ENCODE peak calls at places on chromosomes 6 and 20, in four cellular contexts. T is A549, X is ovary, J is K562. A is an unnamed sample.

GRCh38 chr6:13113956-13114593 is 214.3 kb downstream of the TBC1D7 start:
- DNase-seq in J (no peak), T (no peak), X (no peak), A (no peak)

GRCh38 chr6:161434921-161435411 is 161.1 kb upstream of the AGPAT4 start:
- DNase-seq in T (peak), J (no peak), X (no peak), A (no peak)

GRCh38 chr6:89242574-89243330 is 25.6 kb upstream of the GABRR1 start:
- DNase-seq in T (peak), X (no peak), J (no peak), A (no peak)

GRCh38 chr6:30518505-30518850 is 29.2 kb downstream of the HLA-E start:
- DNase-seq in X (no peak), T (no peak), J (no peak), A (no peak)

GRCh38 chr20:50924261-50924660 is 7.0 kb downstream of the ADNP start:
- DNase-seq in J (no peak), T (no peak), X (no peak), A (no peak)

GRCh38 chr6:139520321-139520768 is 145.9 kb upstream of the CITED2 start:
- DNase-seq in T (no peak), J (no peak), X (no peak), A (no peak)

GRCh38 chr6:44512868-44513641 is 125.5 kb downstream of the CDC5L start:
- DNase-seq in X (no peak), J (no peak), T (no peak), A (no peak)

GRCh38 chr20:24376523-24377085 is 92.8 kb upstream of the SYNDIG1 start:
- DNase-seq in J (no peak), T (peak), X (no peak), A (no peak)

GRCh38 chr6:25485820-25486559 is 166.0 kb upstream of the SCGN start:
- DNase-seq in X (no peak), J (no peak), T (no peak), A (peak)

GRCh38 chr6:159978291-159979135 is 9.6 kb downstream of the IGF2R start:
- DNase-seq in J (no peak), T (no peak), X (no peak), A (no peak)

GRCh38 chr20:63182946-63183415 is 33.0 kb downstream of the YTHDF1 start:
- DNase-seq in J (no peak), T (no peak), X (no peak), A (no peak)

GRCh38 chr20:13794667-13795066 is 9.8 kb downstream of the NDUFAF5 start:
- DNase-seq in J (no peak), X (no peak), T (no peak), A (no peak)

GRCh38 chr6:71349395-71349794 is 60.8 kb downstream of the OGFRL1 start:
- DNase-seq in X (no peak), J (peak), T (peak), A (no peak)

GRCh38 chr20:42531675-42531985 is 658.1 kb downstream of the PTPRT start:
- DNase-seq in T (no peak), J (no peak), X (no peak), A (no peak)

GRCh38 chr6:32669240-32669639 is 2.8 kb upstream of the HLA-DQB1 start:
- DNase-seq in X (no peak), T (no peak), J (no peak), A (no peak)
- TF ChIP-seq CTCF in X (no peak), T (no peak), J (no peak), A (no peak)

GRCh38 chr6:33788694-33789549 is at the start of gene LEMD2:
- DNase-seq in X (peak), J (peak), T (peak), A (peak)
- TF ChIP-seq EP300 in X (no peak), J (peak), T (no peak), A (no peak)

GRCh38 chr20:58691773-58692578 is 624 bp upstream of the NPEPL1 start:
- DNase-seq in J (peak), X (peak), T (no peak), A (peak)

GRCh38 chr20:58691405-58691772 is 1.2 kb upstream of the NPEPL1 start:
- DNase-seq in X (no peak), J (no peak), T (no peak), A (peak)

GRCh38 chr20:58693226-58694006 is 816 bp downstream of the NPEPL1 start:
- DNase-seq in T (peak), J (no peak), X (peak), A (peak)

GRCh38 chr20:58694241-58695083 is 1.9 kb downstream of the NPEPL1 start:
- DNase-seq in T (no peak), X (no peak), J (no peak), A (no peak)

GRCh38 chr20:58692579-58693225 is at the start of gene NPEPL1:
- DNase-seq in X (peak), J (no peak), T (peak), A (peak)
- H3K27ac ChIP-seq in X (peak), J (no peak), T (peak), A (peak)

DNA sequence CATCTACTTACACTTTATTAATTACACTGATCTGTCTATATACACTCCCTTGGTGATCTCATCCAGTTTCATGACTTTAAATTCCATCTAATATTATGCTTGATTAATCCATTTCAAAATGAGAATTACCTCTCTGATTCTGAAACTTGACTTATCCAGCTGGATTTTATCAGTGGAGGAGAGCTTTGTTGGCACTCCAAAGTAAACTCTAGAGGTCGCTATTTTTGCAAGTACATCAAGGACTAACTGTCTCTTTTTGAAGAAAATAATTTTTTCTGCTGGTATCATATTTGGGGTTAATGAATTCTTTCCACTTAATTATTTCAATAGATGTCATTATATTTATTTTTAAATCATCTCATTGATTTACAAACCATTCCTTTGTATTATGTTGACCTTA is 630.3 kb upstream of the MAN1A1 start:
- DNase-seq in T (peak), J (no peak), X (no peak), A (no peak)
- TF ChIP-seq CTCF in T (no peak), J (peak), X (no peak), A (no peak)

GRCh38 chr20:1466211-1467081 is at the start of gene NSFL1C:
- DNase-seq in J (peak), X (peak), T (peak), A (peak)
- TF ChIP-seq EP300 in J (no peak), X (no peak), T (no peak), A (peak)

GRCh38 chr6:11311970-11312369 is 79.5 kb upstream of the NEDD9 start:
- DNase-seq in X (no peak), J (no peak), T (no peak), A (no peak)

GRCh38 chr6:11313207-11313606 is 80.7 kb upstream of the NEDD9 start:
- DNase-seq in T (no peak), J (no peak), X (no peak), A (no peak)

GRCh38 chr6:11304946-11305345 is 72.5 kb upstream of the NEDD9 start:
- DNase-seq in T (no peak), J (no peak), X (no peak), A (no peak)

GRCh38 chr6:11307226-11307625 is 74.8 kb upstream of the NEDD9 start:
- DNase-seq in T (no peak), J (no peak), X (no peak), A (no peak)

GRCh38 chr6:11309947-11310665 is 77.6 kb upstream of the NEDD9 start:
- DNase-seq in X (no peak), J (no peak), T (peak), A (no peak)
- H3K27ac ChIP-seq in X (no peak), J (no peak), T (peak), A (no peak)

DNA sequence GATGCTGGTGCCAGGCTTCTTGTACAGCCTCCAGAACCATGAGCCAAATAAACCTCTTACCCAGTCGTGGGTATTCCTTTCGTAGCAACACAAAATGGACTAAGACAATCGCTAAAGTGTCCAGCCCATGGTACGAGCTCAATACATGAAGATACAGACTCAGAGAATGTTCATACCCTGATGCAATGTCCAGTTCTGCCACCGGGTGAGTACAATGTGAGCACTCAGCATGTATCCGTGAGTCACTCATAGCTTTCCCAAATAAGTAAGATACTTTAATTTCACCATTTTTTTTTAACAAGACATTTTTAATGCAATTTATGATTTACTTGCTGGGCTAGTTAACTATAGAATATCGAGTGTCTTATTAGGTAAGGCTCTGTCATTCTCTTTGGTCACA is 26.7 kb upstream of the PDE10A start:
- DNase-seq in T (no peak), J (no peak), X (no peak), A (no peak)
- TF ChIP-seq CTCF in T (no peak), J (no peak), X (no peak), A (no peak)

DNA sequence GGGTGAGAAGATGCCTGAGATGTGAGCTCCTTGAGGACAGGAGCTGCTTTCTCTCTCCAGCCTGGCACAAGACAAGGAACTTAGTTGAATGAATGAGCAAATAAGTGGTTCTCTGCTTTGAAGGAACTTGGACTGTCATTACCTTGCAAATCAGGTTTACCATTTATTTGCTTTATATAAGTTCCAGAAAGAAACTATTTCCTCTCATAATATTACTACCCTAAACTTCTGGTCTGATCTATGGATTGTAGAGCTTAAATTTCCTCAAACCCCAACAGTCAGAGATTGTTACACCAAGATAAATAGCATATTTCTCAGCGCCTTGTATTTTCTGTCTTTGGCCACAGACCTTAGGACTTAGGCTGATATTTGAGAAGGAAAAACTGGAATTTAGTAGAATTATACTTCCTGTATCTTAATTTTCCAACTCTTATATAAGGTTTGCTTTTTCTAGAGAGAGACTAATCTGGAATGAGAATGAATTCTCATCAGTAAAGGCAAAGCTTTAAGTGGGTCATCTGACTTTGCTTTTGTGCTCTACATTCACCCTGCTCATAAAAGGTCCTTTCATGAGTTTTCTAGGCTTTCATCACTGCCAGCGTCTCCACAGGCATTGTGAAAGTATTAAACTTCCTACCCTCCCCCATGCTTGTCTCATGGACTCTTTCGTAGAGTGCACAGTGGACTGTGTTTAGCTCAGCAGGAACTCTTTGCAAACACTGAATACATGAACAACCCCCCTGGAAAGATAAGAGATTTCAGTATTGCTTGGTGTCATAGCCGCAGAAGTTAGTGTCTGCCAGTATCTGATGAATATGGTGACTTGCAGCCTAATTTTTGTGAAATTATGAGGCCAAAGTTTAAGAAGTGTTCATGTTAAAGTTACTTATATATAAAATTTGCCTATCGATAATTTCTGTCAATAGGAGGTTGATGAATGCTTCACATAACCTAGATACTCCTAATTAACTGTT is 74.0 kb downstream of the PTPRA start:
- DNase-seq in X (no peak), J (peak), T (peak), A (no peak)
- TF ChIP-seq EP300 in X (no peak), J (peak), T (no peak), A (no peak)

DNA sequence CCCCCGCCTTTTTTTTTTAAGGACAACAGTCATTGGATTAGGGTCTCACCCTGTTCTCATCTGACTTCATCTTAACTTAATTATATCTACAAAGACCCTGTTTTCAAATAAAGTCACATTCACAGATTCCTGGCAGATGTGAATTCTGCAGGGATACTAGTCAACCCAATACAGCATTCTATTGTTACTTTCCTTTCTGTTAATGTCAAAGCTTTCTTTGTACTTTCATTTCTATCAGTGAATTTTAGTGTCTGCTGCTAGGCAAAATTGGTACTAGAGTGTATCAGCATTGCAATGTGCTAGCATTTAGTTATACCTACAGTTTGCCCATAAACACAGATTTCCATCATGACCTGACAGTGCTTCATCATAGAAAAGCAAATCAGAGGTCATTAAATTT is 281.9 kb downstream of the CDKAL1 start:
- DNase-seq in X (no peak), T (no peak), J (no peak), A (no peak)
- H3K27ac ChIP-seq in X (no peak), T (no peak), J (no peak), A (no peak)

DNA sequence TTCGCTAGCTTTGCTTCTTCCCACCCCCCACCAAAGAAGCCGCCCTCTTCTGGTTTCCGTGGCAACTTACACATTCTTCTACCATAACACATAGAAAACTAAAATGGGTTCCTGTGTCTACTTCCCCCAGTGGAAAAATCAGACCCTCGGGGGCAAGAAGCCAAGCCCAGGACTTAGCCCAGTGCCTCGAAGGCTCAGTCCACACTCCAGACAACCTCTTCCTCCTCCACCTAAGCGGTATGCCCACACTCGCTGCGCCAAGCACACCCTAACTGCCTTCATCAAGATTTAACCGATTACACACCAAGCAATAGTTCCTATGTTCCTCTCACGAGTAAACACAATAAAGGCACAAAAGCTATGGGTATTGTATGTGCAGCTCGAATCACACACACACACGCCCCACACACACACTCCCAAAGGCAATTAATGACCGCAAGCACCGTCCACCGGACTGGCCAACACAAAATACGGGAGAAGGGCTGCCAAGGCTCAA is 537 bp downstream of the PPIL4 start:
- DNase-seq in J (peak), T (peak), X (peak), A (peak)
- TF ChIP-seq CTCF in J (peak), T (peak), X (peak), A (no peak)